ENCODE peak calls at places on chromosome 17, in eight cellular contexts. D is HFFc6, Z is thoracic aorta, Y is uterus, M is heart left ventricle, L is nephron progenitor cell, T is spleen, J is GM12865. N is an unnamed sample.

GRCh38 chr17:27339836-27340550 is 46.1 kb downstream of the WSB1 start:
- DNase-seq in D (no peak), Z (no peak), Y (no peak), M (no peak), L (no peak), T (no peak), J (peak), N (no peak)

GRCh38 chr17:36928450-36929125 is 8.7 kb upstream of the LHX1 start:
- DNase-seq in D (no peak), Z (no peak), Y (no peak), M (peak), L (no peak), T (no peak), J (no peak), N (no peak)

GRCh38 chr17:57597531-57598453 is 147.3 kb downstream of the CCDC182 start:
- DNase-seq in D (peak), Z (no peak), Y (peak), M (no peak), L (peak), T (no peak), J (no peak), N (peak)

GRCh38 chr17:49821916-49822315 is 26.0 kb downstream of the TAC4 start:
- DNase-seq in D (no peak), Z (no peak), Y (no peak), M (no peak), L (no peak), T (no peak), J (no peak), N (no peak)

GRCh38 chr17:11668633-11669032 is 70.4 kb downstream of the DNAH9 start:
- DNase-seq in D (no peak), Z (no peak), Y (no peak), M (no peak), L (no peak), T (no peak), J (no peak), N (no peak)

GRCh38 chr17:36506249-36506826 is 19.9 kb downstream of the ZNHIT3 start:
- DNase-seq in D (no peak), Z (no peak), Y (no peak), M (no peak), L (no peak), T (no peak), J (no peak), N (no peak)

GRCh38 chr17:57584050-57584551 is 161.0 kb downstream of the CCDC182 start:
- DNase-seq in D (peak), Z (no peak), Y (no peak), M (no peak), L (no peak), T (no peak), J (no peak), N (peak)

GRCh38 chr17:9269350-9270035 is 248.2 kb downstream of the NTN1 start:
- DNase-seq in D (no peak), Z (no peak), Y (no peak), M (no peak), L (no peak), T (no peak), J (no peak), N (peak)

GRCh38 chr17:63434951-63435571 is 11.0 kb downstream of the CYB561 start:
- DNase-seq in D (peak), Z (peak), Y (peak), M (peak), L (no peak), T (no peak), J (no peak), N (peak)

GRCh38 chr17:83081561-83082201 is 2.3 kb downstream of the METRNL start:
- DNase-seq in D (peak), Z (no peak), Y (peak), M (no peak), L (no peak), T (peak), J (no peak), N (no peak)

GRCh38 chr17:7935859-7936258 is 3.9 kb downstream of the CNTROB start:
- DNase-seq in D (no peak), Z (no peak), Y (no peak), M (no peak), L (no peak), T (no peak), J (no peak), N (no peak)

GRCh38 chr17:231191-231965 is 49.9 kb upstream of the DOC2B start:
- DNase-seq in D (no peak), Z (no peak), Y (no peak), M (peak), L (no peak), T (peak), J (no peak), N (peak)

GRCh38 chr17:43398724-43399595 is at the start of gene ARL4D:
- DNase-seq in D (peak), Z (peak), Y (peak), M (peak), L (peak), T (peak), J (peak), N (no peak)

GRCh38 chr17:21304091-21304490 is 19.6 kb downstream of the MAP2K3 start:
- DNase-seq in D (no peak), Z (no peak), Y (no peak), M (peak), L (no peak), T (peak), J (no peak), N (peak)

GRCh38 chr17:66351053-66351452 is 48.6 kb downstream of the PRKCA start:
- DNase-seq in D (no peak), Z (no peak), Y (no peak), M (no peak), L (no peak), T (no peak), J (no peak), N (no peak)

GRCh38 chr17:8685396-8685795 is 54.9 kb upstream of the MYH10 start:
- DNase-seq in D (no peak), Z (no peak), Y (no peak), M (no peak), L (no peak), T (no peak), J (peak), N (no peak)

GRCh38 chr17:72614871-72615626 is 477.4 kb downstream of the SLC39A11 start:
- DNase-seq in D (peak), Z (no peak), Y (no peak), M (no peak), L (peak), T (no peak), J (no peak), N (no peak)

GRCh38 chr17:40178021-40178601 is 841 bp downstream of the RAPGEFL1 start:
- DNase-seq in D (no peak), Z (no peak), Y (no peak), M (no peak), L (peak), T (no peak), J (no peak), N (no peak)

GRCh38 chr17:37551788-37552187 is 57.4 kb downstream of the SYNRG start:
- DNase-seq in D (no peak), Z (no peak), Y (no peak), M (no peak), L (no peak), T (no peak), J (no peak), N (no peak)

GRCh38 chr17:67477687-67478086 is 100.6 kb downstream of the PITPNC1 start:
- DNase-seq in D (peak), Z (no peak), Y (no peak), M (no peak), L (no peak), T (no peak), J (peak), N (no peak)

GRCh38 chr17:57407287-57408063 is 151.2 kb downstream of the MSI2 start:
- DNase-seq in D (no peak), Z (no peak), Y (no peak), M (no peak), L (peak), T (no peak), J (no peak), N (no peak)

GRCh38 chr17:16379654-16380053 is 1.2 kb upstream of the UBB start:
- DNase-seq in D (no peak), Z (no peak), Y (no peak), M (no peak), L (no peak), T (peak), J (no peak), N (peak)

GRCh38 chr17:39598635-39599005 is 9.1 kb downstream of the NEUROD2 start:
- DNase-seq in D (no peak), Z (no peak), Y (no peak), M (no peak), L (no peak), T (no peak), J (no peak), N (no peak)

GRCh38 chr17:29972277-29972676 is 30.8 kb downstream of the EFCAB5 start:
- DNase-seq in D (no peak), Z (no peak), Y (no peak), M (no peak), L (no peak), T (no peak), J (no peak), N (peak)

GRCh38 chr17:22286337-22287041 is 594.2 kb downstream of the KCNJ18 start:
- DNase-seq in D (no peak), Z (no peak), Y (no peak), M (no peak), L (no peak), T (peak), J (no peak), N (peak)

GRCh38 chr17:2423271-2423670 is 22.4 kb upstream of the MNT start:
- DNase-seq in D (no peak), Z (no peak), Y (no peak), M (no peak), L (no peak), T (no peak), J (no peak), N (no peak)

GRCh38 chr17:35731239-35731931 is at the start of gene RASL10B:
- DNase-seq in D (no peak), Z (no peak), Y (peak), M (peak), L (peak), T (no peak), J (no peak), N (no peak)

GRCh38 chr17:17710728-17711541 is 29.7 kb downstream of the RAI1 start:
- DNase-seq in D (peak), Z (peak), Y (peak), M (no peak), L (peak), T (no peak), J (no peak), N (no peak)

GRCh38 chr17:73760186-73760758 is 116.0 kb upstream of the SDK2 start:
- DNase-seq in D (no peak), Z (no peak), Y (no peak), M (no peak), L (peak), T (no peak), J (no peak), N (no peak)

GRCh38 chr17:67629963-67630320 is 87.8 kb upstream of the NOL11 start:
- DNase-seq in D (peak), Z (no peak), Y (no peak), M (no peak), L (no peak), T (no peak), J (peak), N (no peak)

GRCh38 chr17:57505841-57506240 is 239.3 kb downstream of the CCDC182 start:
- DNase-seq in D (no peak), Z (no peak), Y (no peak), M (no peak), L (no peak), T (no peak), J (no peak), N (no peak)

GRCh38 chr17:40284085-40284713 is 3.5 kb upstream of the CDC6 start:
- DNase-seq in D (peak), Z (no peak), Y (no peak), M (no peak), L (no peak), T (no peak), J (no peak), N (no peak)

GRCh38 chr17:1830288-1830687 is 483 bp downstream of the RPA1 start:
- DNase-seq in D (no peak), Z (no peak), Y (no peak), M (no peak), L (no peak), T (no peak), J (peak), N (no peak)

GRCh38 chr17:79146562-79146961 is 71.9 kb downstream of the ENGASE start:
- DNase-seq in D (no peak), Z (no peak), Y (no peak), M (no peak), L (no peak), T (no peak), J (no peak), N (no peak)

GRCh38 chr17:79148584-79148983 is 74.0 kb downstream of the ENGASE start:
- DNase-seq in D (no peak), Z (no peak), Y (no peak), M (no peak), L (no peak), T (no peak), J (no peak), N (no peak)

GRCh38 chr17:79145548-79145947 is 70.9 kb downstream of the ENGASE start:
- DNase-seq in D (no peak), Z (no peak), Y (no peak), M (no peak), L (no peak), T (no peak), J (no peak), N (no peak)

GRCh38 chr17:79150035-79150733 is 75.6 kb downstream of the ENGASE start:
- DNase-seq in D (no peak), Z (no peak), Y (no peak), M (no peak), L (no peak), T (no peak), J (no peak), N (no peak)

GRCh38 chr17:79147791-79148506 is 73.3 kb downstream of the ENGASE start:
- DNase-seq in D (no peak), Z (no peak), Y (no peak), M (no peak), L (no peak), T (no peak), J (no peak), N (no peak)
- TF ChIP-seq CTCF in D (peak), Z (no peak), Y (no peak), M (no peak), L (no peak), T (no peak), J (no peak), N (no peak)

GRCh38 chr17:46782250-46782953 is 36.1 kb downstream of the WNT3 start:
- DNase-seq in D (peak), Z (no peak), Y (no peak), M (no peak), L (peak), T (no peak), J (peak), N (no peak)
- TF ChIP-seq CTCF in D (peak), Z (no peak), Y (peak), M (peak), L (peak), T (peak), J (peak), N (peak)

DNA sequence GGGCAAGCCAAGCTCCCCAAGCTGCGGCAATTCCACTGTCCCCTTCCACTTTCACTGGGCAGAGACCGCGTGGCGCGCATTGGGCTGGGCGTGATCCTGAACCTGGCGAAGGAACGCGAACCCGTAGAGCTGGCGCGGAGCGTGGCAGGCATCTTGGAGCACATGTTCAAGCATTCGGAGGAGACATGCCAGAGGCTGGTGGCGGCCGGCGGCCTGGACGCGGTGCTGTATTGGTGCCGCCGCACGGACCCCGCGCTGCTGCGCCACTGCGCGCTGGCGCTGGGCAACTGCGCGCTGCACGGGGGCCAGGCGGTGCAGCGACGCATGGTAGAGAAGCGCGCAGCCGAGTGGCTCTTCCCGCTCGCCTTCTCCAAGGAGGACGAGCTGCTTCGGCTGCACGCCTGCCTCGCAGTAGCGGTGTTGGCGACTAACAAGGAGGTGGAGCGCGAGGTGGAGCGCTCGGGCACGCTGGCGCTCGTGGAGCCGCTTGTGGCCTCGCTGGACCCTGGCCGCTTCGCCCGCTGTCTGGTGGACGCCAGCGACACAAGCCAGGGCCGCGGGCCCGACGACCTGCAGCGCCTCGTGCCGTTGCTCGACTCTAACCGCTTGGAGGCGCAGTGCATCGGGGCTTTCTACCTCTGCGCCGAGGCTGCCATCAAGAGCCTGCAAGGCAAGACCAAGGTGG is 9.8 kb downstream of the SARM1 start:
- DNase-seq in D (no peak), Z (no peak), Y (no peak), M (no peak), L (peak), T (no peak), J (no peak), N (peak)
- TF ChIP-seq CTCF in D (no peak), Z (no peak), Y (no peak), M (peak), L (peak), T (peak), J (no peak), N (no peak)

DNA sequence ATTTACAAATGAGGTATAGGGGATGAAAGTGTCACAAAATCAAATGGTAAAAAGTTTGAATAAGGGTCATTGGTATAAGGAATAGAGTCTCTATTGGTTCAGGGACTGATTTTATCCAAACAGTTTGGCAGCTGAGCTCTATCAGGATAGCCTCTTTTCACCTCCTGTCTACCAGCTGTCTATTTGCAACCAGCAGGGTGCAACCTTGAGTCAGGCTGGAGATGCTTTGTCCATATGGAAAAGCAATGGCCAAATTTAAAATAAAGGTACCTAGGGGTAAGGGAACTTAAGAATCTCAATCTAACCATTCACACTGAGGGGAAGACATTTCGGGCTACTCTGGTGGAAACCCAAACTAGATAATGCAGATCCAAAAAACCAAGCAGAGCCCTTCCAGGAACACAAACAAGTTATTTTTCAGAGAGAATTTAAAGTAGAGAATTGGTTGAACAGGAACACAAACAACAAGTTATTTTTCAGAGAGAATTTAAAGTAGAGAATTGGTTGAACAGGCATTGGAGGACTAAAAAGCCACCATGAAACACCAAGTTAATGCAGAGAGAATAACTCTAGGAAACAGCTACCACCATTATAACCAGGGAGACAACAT is 12.6 kb upstream of the CA10 start:
- DNase-seq in D (no peak), Z (no peak), Y (no peak), M (no peak), L (peak), T (no peak), J (peak), N (no peak)
- TF ChIP-seq CTCF in D (peak), Z (no peak), Y (no peak), M (peak), L (peak), T (no peak), J (peak), N (peak)

GRCh38 chr17:80949451-80950421 is 41.9 kb upstream of the CHMP6 start:
- DNase-seq in D (no peak), Z (no peak), Y (peak), M (peak), L (no peak), T (peak), J (no peak), N (peak)
- TF ChIP-seq CTCF in D (no peak), Z (no peak), Y (peak), M (no peak), L (no peak), T (no peak), J (no peak), N (peak)

N was measured in chondrocyte.